ENCODE peak calls at places on chromosomes 11 and 22, in five cellular contexts. Z is AG09309, J is WERI-Rb-1, G is AG10803, Q is stomach. K is an unnamed sample.

GRCh38 chr11:119783466-119784400 is 54.7 kb upstream of the NECTIN1 start:
- DNase-seq in G (peak; percentile 24), Z (no peak), Q (no peak), J (no peak), K (no peak)

GRCh38 chr22:20852076-20852475 is 6.5 kb downstream of the PI4KA start:
- DNase-seq in G (no peak), J (no peak), Z (no peak), Q (no peak), K (no peak)

GRCh38 chr22:47332246-47332980 is 570.0 kb downstream of the TBC1D22A start:
- DNase-seq in Q (no peak), Z (no peak), G (no peak), J (no peak), K (no peak)

GRCh38 chr11:27420722-27421572 is 51.6 kb downstream of the LGR4 start:
- DNase-seq in Q (no peak), Z (no peak), J (no peak), G (peak; percentile 20), K (no peak)

GRCh38 chr11:43925063-43925931 is 17.1 kb upstream of the C11orf96 start:
- DNase-seq in Q (no peak), Z (no peak), G (no peak), J (no peak), K (no peak)

GRCh38 chr11:2762451-2762850 is 62.7 kb upstream of the KCNQ1OT1 start:
- DNase-seq in G (no peak), J (no peak), Z (no peak), Q (peak; percentile 22), K (no peak)

GRCh38 chr11:7457211-7457610 is 28.1 kb upstream of the OLFML1 start:
- DNase-seq in Z (peak; percentile 76), Q (no peak), J (no peak), G (peak; percentile 33), K (no peak)

GRCh38 chr22:39953101-39953500 is 7.1 kb upstream of the TMA7B start:
- DNase-seq in J (no peak), Z (no peak), Q (no peak), G (no peak), K (no peak)

GRCh38 chr11:723120-723883 is 17.3 kb downstream of the EPS8L2 start:
- DNase-seq in Q (no peak), J (peak; percentile 38), Z (no peak), G (peak; percentile 61), K (peak; percentile 49)

GRCh38 chr11:82883853-82884252 is 16.4 kb downstream of the PRCP start:
- DNase-seq in G (no peak), Z (no peak), Q (no peak), J (no peak), K (no peak)

GRCh38 chr11:121199516-121199915 is 93.1 kb upstream of the SC5D start:
- DNase-seq in J (no peak), Q (no peak), Z (no peak), G (no peak), K (no peak)

GRCh38 chr22:20509344-20510047 is 2.1 kb downstream of the MED15 start:
- DNase-seq in Z (peak; percentile 76), G (peak; percentile 92), Q (peak; percentile 67), J (no peak), K (peak; percentile 83)

GRCh38 chr11:27485930-27486773 is 13.6 kb upstream of the LGR4 start:
- DNase-seq in J (no peak), Z (no peak), Q (no peak), G (peak; percentile 58), K (peak; percentile 69)

GRCh38 chr11:21658654-21659193 is 534.2 kb upstream of the ANO5 start:
- DNase-seq in Z (no peak), G (no peak), Q (no peak), J (no peak), K (no peak)

GRCh38 chr22:27372969-27373670 is 428.4 kb downstream of the MN1 start:
- DNase-seq in Q (peak; percentile 65), G (no peak), Z (no peak), J (no peak), K (no peak)

GRCh38 chr22:20186871-20187546 is 36.2 kb upstream of the CCDC188 start:
- DNase-seq in Z (no peak), J (peak; percentile 24), Q (no peak), G (no peak), K (no peak)

GRCh38 chr11:33778682-33779081 is 4.4 kb upstream of the FBXO3 start:
- DNase-seq in J (peak; percentile 67), G (peak; percentile 85), Q (no peak), Z (peak; percentile 51), K (peak; percentile 67)

GRCh38 chr11:26839911-26840705 is 118.2 kb upstream of the SLC5A12 start:
- DNase-seq in Q (no peak), G (peak; percentile 53), J (no peak), Z (no peak), K (no peak)

GRCh38 chr11:86103808-86104207 is 34.9 kb upstream of the PICALM start:
- DNase-seq in Q (no peak), J (no peak), G (no peak), Z (no peak), K (no peak)

GRCh38 chr22:33888821-33889220 is 31.5 kb downstream of the LARGE1 start:
- DNase-seq in J (no peak), Z (no peak), G (no peak), Q (no peak), K (no peak)

GRCh38 chr11:35477871-35478270 is 47.5 kb downstream of the PAMR1 start:
- DNase-seq in J (peak; percentile 30), Z (no peak), G (no peak), Q (no peak), K (no peak)

GRCh38 chr11:47848636-47849155 is 546 bp upstream of the NUP160 start:
- DNase-seq in G (no peak), Z (no peak), J (no peak), Q (no peak), K (no peak)

GRCh38 chr22:19942071-19942885 is 660 bp upstream of the TXNRD2 start:
- DNase-seq in Z (peak; percentile 55), Q (no peak), G (peak; percentile 80), J (no peak), K (peak; percentile 55)

GRCh38 chr22:18156878-18157713 is 7.1 kb downstream of the USP18 start:
- DNase-seq in G (peak; percentile 99), Q (peak; percentile 56), J (peak; percentile 84), Z (peak; percentile 49), K (peak; percentile 99)

GRCh38 chr22:24695958-24696511 is 78.5 kb downstream of the PIWIL3 start:
- DNase-seq in Z (no peak), J (no peak), G (no peak), Q (peak; percentile 47), K (no peak)

GRCh38 chr11:127103586-127104388 is 103.2 kb upstream of the KIRREL3 start:
- DNase-seq in G (no peak), Z (no peak), J (no peak), Q (no peak), K (no peak)

GRCh38 chr11:69166186-69167115 is 10.7 kb downstream of the SMIM38 start:
- DNase-seq in J (peak; percentile 29), Z (peak; percentile 32), G (peak; percentile 69), Q (no peak), K (peak; percentile 78)

GRCh38 chr22:23763579-23764331 is 965 bp downstream of the C22orf15 start:
- DNase-seq in J (no peak), Z (no peak), Q (no peak), G (no peak), K (no peak)

GRCh38 chr11:111935331-111936044 is 1.7 kb upstream of the DIXDC1 start:
- DNase-seq in G (no peak), J (peak; percentile 39), Q (no peak), Z (no peak), K (no peak)

GRCh38 chr11:129596361-129596760 is 219.3 kb upstream of the TMEM45B start:
- DNase-seq in J (no peak), Q (no peak), G (no peak), Z (no peak), K (no peak)

GRCh38 chr11:8747173-8747572 is 64.6 kb downstream of the RPL27A start:
- DNase-seq in G (no peak), J (no peak), Z (no peak), Q (no peak), K (no peak)

GRCh38 chr11:65557280-65558001 is 718 bp downstream of the LTBP3 start:
- DNase-seq in Q (no peak), Z (no peak), G (no peak), J (no peak), K (no peak)

GRCh38 chr11:931385-931784 is 5.7 kb downstream of the AP2A2 start:
- DNase-seq in J (no peak), Z (no peak), Q (no peak), G (peak; percentile 58), K (no peak)

GRCh38 chr11:22461626-22462025 is 123.4 kb downstream of the SLC17A6 start:
- DNase-seq in G (no peak), J (no peak), Q (no peak), Z (no peak), K (no peak)

GRCh38 chr11:117621226-117621625 is 175.8 kb downstream of the DSCAML1 start:
- DNase-seq in J (no peak), G (peak; percentile 2), Q (no peak), Z (no peak), K (no peak)

GRCh38 chr22:37370306-37370979 is 56.8 kb downstream of the ELFN2 start:
- DNase-seq in Z (no peak), Q (peak; percentile 29), G (no peak), J (no peak), K (no peak)

GRCh38 chr22:30733081-30733680 is 38.5 kb downstream of the OSBP2 start:
- DNase-seq in G (peak; percentile 53), Q (no peak), J (no peak), Z (no peak), K (peak; percentile 88)

GRCh38 chr11:120025606-120026335 is 112.1 kb downstream of the TRIM29 start:
- DNase-seq in Q (no peak), G (no peak), Z (no peak), J (no peak), K (no peak)

GRCh38 chr11:113876798-113877672 is 1.7 kb upstream of the USP28 start:
- DNase-seq in Z (no peak), G (no peak), J (no peak), Q (no peak), K (no peak)
- H3K4me3 ChIP-seq in Z (no peak overlapping the region), G (no peak overlapping the region), J (no peak overlapping the region), Q (no peak overlapping the region), K (no peak overlapping the region)

GRCh38 chr22:45212992-45213751 is 27.5 kb downstream of the KIAA0930 start:
- DNase-seq in J (no peak), G (peak; percentile 58), Q (no peak), Z (no peak), K (no peak)
- TF ChIP-seq CTCF in J (no peak), G (no peak), Q (no peak), Z (no peak), K (no peak)

GRCh38 chr11:11577932-11578331 is 43.9 kb downstream of the GALNT18 start:
- DNase-seq in J (no peak), Z (no peak), Q (no peak), G (no peak), K (no peak)

GRCh38 chr11:11580012-11580411 is 41.8 kb downstream of the GALNT18 start:
- DNase-seq in Z (no peak), Q (no peak), J (no peak), G (no peak), K (no peak)

GRCh38 chr11:11577246-11577855 is 44.5 kb downstream of the GALNT18 start:
- DNase-seq in G (no peak), J (no peak), Q (no peak), Z (no peak), K (no peak)

GRCh38 chr11:11579012-11579755 is 42.6 kb downstream of the GALNT18 start:
- DNase-seq in J (no peak), G (no peak), Q (no peak), Z (no peak), K (no peak)

GRCh38 chr11:11578542-11578941 is 43.3 kb downstream of the GALNT18 start:
- DNase-seq in J (no peak), Z (no peak), Q (no peak), G (no peak), K (no peak)
- H3K4me3 ChIP-seq in J (no peak overlapping the region), Z (no peak overlapping the region), Q (no peak overlapping the region), G (no peak overlapping the region), K (no peak overlapping the region)

GRCh38 chr11:14374922-14375630 is 16.1 kb upstream of the RRAS2 start:
- DNase-seq in Z (no peak), J (no peak), G (no peak), Q (no peak), K (no peak)
- TF ChIP-seq CTCF in Z (peak; percentile 8), J (no peak), G (no peak), Q (no peak), K (peak; percentile 21)

K was measured in astrocyte of the cerebellum.